ENCODE peak calls at places on chromosome 22, in five cellular contexts. Z is GM23248, I is psoas muscle, T is small intestine, Y is dorsolateral prefrontal cortex. C is an unnamed sample.

GRCh38 chr22:29481265-29482000 is 1.4 kb downstream of the NEFH start:
- DNase-seq in Z (no peak), I (no peak), T (no peak), Y (no peak), C (no peak)

GRCh38 chr22:41479671-41480396 is 10.9 kb downstream of the ACO2 start:
- DNase-seq in Z (peak; percentile 78), I (no peak), T (no peak), Y (peak; percentile 64), C (no peak)

GRCh38 chr22:20581503-20582170 is 74.2 kb downstream of the MED15 start:
- DNase-seq in Z (no peak), I (no peak), T (no peak), Y (no peak), C (no peak)

GRCh38 chr22:38353142-38353629 is 36.0 kb upstream of the CSNK1E start:
- DNase-seq in Z (peak; percentile 75), I (peak; percentile 83), T (peak; percentile 63), Y (no peak), C (peak; percentile 66)

GRCh38 chr22:42562282-42562681 is 8.5 kb downstream of the SERHL2 start:
- DNase-seq in Z (no peak), I (no peak), T (peak; percentile 67), Y (no peak), C (no peak)

GRCh38 chr22:25081409-25081824 is 118.2 kb upstream of the CRYBB3 start:
- DNase-seq in Z (peak; percentile 41), I (no peak), T (peak; percentile 46), Y (no peak), C (peak; percentile 44)

GRCh38 chr22:29780781-29781676 is 13.9 kb downstream of the UQCR10 start:
- DNase-seq in Z (peak; percentile 93), I (no peak), T (peak; percentile 64), Y (peak; percentile 76), C (no peak)

GRCh38 chr22:38177044-38177443 is 4.6 kb downstream of the PLA2G6 start:
- DNase-seq in Z (no peak), I (no peak), T (no peak), Y (peak; percentile 12), C (no peak)

GRCh38 chr22:41360126-41360525 is 21.6 kb upstream of the TEF start:
- DNase-seq in Z (no peak), I (no peak), T (no peak), Y (no peak), C (no peak)

GRCh38 chr22:22712092-22712658 is 67.8 kb downstream of the GGTLC2 start:
- DNase-seq in Z (no peak), I (no peak), T (no peak), Y (no peak), C (no peak)
- H3K27me3 ChIP-seq in Z (peaks cover 16% of the 10 kb centered on the region), I (no peaks in the 10 kb centered on the region), T (no peaks in the 10 kb centered on the region), Y (no peaks in the 10 kb centered on the region), C (no peaks in the 10 kb centered on the region)

GRCh38 chr22:22545084-22545483 is 14.0 kb downstream of the PRAME start:
- DNase-seq in Z (no peak), I (no peak), T (no peak), Y (no peak), C (no peak)
- H3K4me3 ChIP-seq in Z (no peak overlapping the region), I (no peak overlapping the region), T (no peak overlapping the region), Y (no peak overlapping the region), C (no peak overlapping the region)

GRCh38 chr22:46148885-46149492 is 1.3 kb upstream of the PPARA start:
- DNase-seq in Z (no peak), I (no peak), T (peak; percentile 90), Y (no peak), C (no peak)
- H3K27me3 ChIP-seq in Z (no peaks in the 10 kb centered on the region), I (no peaks in the 10 kb centered on the region), T (no peaks in the 10 kb centered on the region), Y (no peaks in the 10 kb centered on the region), C (peaks cover 17% of the 10 kb centered on the region)

GRCh38 chr22:44242946-44243724 is 62.4 kb downstream of the PARVG start:
- DNase-seq in Z (no peak), I (no peak), T (no peak), Y (no peak), C (no peak)
- H3K4me3 ChIP-seq in Z (no peak overlapping the region), I (no peak overlapping the region), T (no peak overlapping the region), Y (no peak overlapping the region), C (no peak overlapping the region)

GRCh38 chr22:22772396-22772795 is 115.2 kb upstream of the IGLL5 start:
- DNase-seq in Z (no peak), I (no peak), T (no peak), Y (no peak), C (no peak)
- H3K27me3 ChIP-seq in Z (peaks cover 32% of the 10 kb centered on the region), I (no peaks in the 10 kb centered on the region), T (no peaks in the 10 kb centered on the region), Y (no peaks in the 10 kb centered on the region), C (no peaks in the 10 kb centered on the region)

DNA sequence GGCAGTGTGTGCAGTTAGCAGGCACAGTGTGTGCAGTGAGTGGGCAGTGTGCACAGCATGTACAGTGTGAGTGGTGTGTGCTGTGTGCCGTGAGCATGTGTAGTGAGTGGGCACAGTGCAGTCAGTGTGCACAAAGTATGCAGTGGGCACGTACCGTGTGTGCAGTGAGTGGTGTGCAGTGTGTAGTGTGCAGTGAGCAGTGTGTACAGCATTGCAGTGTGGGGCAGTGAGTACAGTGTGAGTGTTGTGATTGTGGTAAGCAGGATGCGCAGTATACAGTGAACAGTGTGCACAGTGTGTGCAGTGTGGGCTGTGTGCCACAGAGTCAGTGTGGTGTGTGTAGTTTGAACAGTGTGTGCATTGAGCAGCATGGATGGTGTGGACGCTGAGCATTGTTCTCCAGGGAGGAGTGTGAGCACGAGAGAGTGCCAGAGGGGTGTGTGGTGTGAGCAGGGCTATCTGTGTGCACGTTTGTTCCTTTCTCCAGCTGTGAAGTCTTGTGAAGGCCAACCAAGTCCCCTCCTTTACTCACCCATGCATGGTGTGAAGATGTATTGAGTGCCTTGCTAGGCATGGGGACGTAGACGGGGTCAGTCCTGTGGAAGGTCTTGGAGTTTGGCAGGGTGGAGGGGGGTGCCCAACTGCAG is 3.1 kb downstream of the SHANK3 start:
- DNase-seq in Z (no peak), I (no peak), T (no peak), Y (peak; percentile 35), C (no peak)
- H3K4me3 ChIP-seq in Z (no peak overlapping the region), I (peak overlapping the region; percentile 60), T (no peak overlapping the region), Y (peak overlapping the region; percentile 57), C (no peak overlapping the region)

DNA sequence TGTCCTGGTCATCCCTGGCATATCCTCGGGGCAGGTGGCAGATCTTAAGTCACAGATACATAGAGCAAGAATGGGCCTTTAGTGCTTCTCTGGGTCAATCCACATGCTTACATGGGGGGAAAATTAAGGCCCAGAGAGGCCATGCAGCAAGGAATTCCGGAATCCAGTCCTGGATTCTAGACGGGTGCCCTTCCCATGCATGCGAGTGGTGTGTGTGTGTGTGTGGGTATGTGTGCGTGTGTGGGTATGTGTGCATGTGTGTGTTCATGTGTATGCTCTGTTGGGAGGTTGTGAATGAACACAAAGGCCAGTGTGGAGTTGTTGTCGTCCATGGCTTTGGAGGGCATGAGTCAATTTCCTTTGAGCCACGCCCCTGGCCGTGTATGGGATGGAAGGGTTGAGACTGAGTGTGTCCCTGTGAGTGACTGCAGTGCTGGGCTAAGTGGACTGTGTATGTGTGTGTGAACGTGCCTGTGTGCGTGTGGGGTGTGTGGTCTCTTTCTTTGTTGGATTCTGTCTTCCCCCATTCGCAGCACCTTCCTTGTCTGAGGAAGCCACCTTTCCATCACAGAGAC is 33.4 kb upstream of the EIF3D start:
- DNase-seq in Z (peak; percentile 81), I (no peak), T (no peak), Y (no peak), C (no peak)
- H3K27me3 ChIP-seq in Z (peaks cover 18% of the 10 kb centered on the region), I (no peaks in the 10 kb centered on the region), T (no peaks in the 10 kb centered on the region), Y (no peaks in the 10 kb centered on the region), C (peaks cover 19% of the 10 kb centered on the region)

DNA sequence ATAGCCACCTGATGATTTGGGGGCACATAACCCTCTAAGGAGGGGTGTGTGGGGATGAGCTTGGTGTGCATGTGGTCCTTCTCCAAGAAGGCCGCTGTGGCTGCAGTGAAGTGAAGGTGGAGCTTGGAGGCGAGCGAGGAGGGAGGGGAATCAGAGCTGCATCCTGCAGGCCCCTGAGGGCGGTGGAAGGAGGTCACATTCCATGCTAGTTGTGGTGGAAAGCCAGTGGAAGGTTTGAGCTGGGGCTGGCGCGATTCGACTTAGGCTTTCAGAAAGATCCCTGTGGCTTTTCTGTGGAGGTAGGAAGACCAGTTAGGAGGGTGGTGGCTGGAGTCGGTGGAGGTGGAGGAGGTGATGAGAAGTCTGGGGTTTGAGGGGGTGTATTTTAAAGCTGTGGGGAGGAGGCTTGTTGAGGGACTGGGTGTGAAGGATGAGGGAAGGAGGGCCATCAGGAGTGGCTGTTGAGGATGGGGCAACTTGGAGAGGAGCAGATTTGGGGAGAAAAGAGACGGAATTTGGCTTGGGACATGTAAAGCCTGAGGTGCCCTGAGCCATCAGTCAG is 62.0 kb downstream of the TBC1D22A start:
- DNase-seq in Z (no peak), I (no peak), T (no peak), Y (no peak), C (no peak)
- H3K4me3 ChIP-seq in Z (no peak overlapping the region), I (no peak overlapping the region), T (no peak overlapping the region), Y (no peak overlapping the region), C (no peak overlapping the region)

GRCh38 chr22:45880091-45880651 is 96.8 kb downstream of the WNT7B start:
- DNase-seq in Z (no peak), I (peak; percentile 23), T (no peak), Y (peak; percentile 40), C (no peak)
- H3K27me3 ChIP-seq in Z (peaks cover 54% of the 10 kb centered on the region), I (no peaks in the 10 kb centered on the region), T (peaks cover 14% of the 10 kb centered on the region), Y (no peaks in the 10 kb centered on the region), C (no peaks in the 10 kb centered on the region)

GRCh38 chr22:36331306-36331911 is 56.4 kb downstream of the MYH9 start:
- DNase-seq in Z (peak; percentile 94), I (peak; percentile 83), T (peak; percentile 72), Y (peak; percentile 83), C (peak; percentile 91)
- H3K4me3 ChIP-seq in Z (peak overlapping the region; percentile 4), I (peak overlapping the region; percentile 29), T (no peak overlapping the region), Y (no peak overlapping the region), C (peak overlapping the region; percentile 41)